ENCODE peak calls at places on chromosomes 4 and X, in five cellular contexts. Z, G, Y, J and F are unnamed samples. For H3K9me3 and H3K4me1, the result is how much of the 10 kb centered on the place peaks cover.

GRCh38 chrX:106611323-106611681 is 476 bp upstream of the RADX start:
- DNase-seq in J (no peak), Y (no peak), Z (no peak), G (no peak), F (no peak)

GRCh38 chrX:57137481-57137880 is 284 bp upstream of the SPIN2A start:
- DNase-seq in J (no peak), Y (no peak), Z (no peak), G (no peak), F (no peak)

GRCh38 chrX:11666180-11666579 is 460 bp upstream of the ARHGAP6 start:
- DNase-seq in G (no peak), Y (no peak), Z (peak), J (no peak), F (no peak)

GRCh38 chrX:109793191-109793590 is 60.1 kb upstream of the ACSL4 start:
- DNase-seq in G (no peak), J (no peak), Z (no peak), Y (no peak), F (no peak)

GRCh38 chrX:53160297-53160983 is 64.6 kb downstream of the KDM5C start:
- DNase-seq in Y (no peak), J (peak), Z (no peak), G (no peak), F (peak)

GRCh38 chrX:68422478-68422877 is 10.8 kb downstream of the OPHN1 start:
- DNase-seq in J (no peak), Y (no peak), G (no peak), Z (no peak), F (no peak)

GRCh38 chr4:40769266-40769665 is 19.5 kb downstream of the NSUN7 start:
- DNase-seq in G (no peak), J (no peak), Z (no peak), Y (no peak), F (no peak)

GRCh38 chr4:115671581-115671980 is 558.2 kb upstream of the NDST4 start:
- DNase-seq in Z (no peak), G (no peak), Y (no peak), J (no peak), F (no peak)

GRCh38 chr4:84238247-84239090 is 260.6 kb downstream of the NKX6-1 start:
- DNase-seq in Z (no peak), Y (no peak), J (no peak), G (no peak), F (no peak)

GRCh38 chr4:39083164-39083563 is 21.1 kb downstream of the KLHL5 start:
- DNase-seq in Z (no peak), Y (no peak), J (no peak), G (no peak), F (no peak)

GRCh38 chr4:125352521-125352920 is 37.8 kb downstream of the FAT4 start:
- DNase-seq in G (no peak), J (no peak), Y (no peak), Z (no peak), F (no peak)

GRCh38 chr4:159171287-159171686 is 68.4 kb downstream of the RAPGEF2 start:
- DNase-seq in G (no peak), Y (no peak), Z (no peak), J (no peak), F (no peak)

GRCh38 chrX:109635151-109635550 is 10.2 kb upstream of the KCNE5 start:
- DNase-seq in G (no peak), Y (no peak), J (no peak), Z (no peak), F (no peak)

GRCh38 chrX:19990225-19990518 is 689 bp downstream of the BCLAF3 start:
- DNase-seq in J (peak), G (no peak), Y (peak), Z (no peak), F (no peak)

GRCh38 chr4:8538703-8539567 is 41.3 kb upstream of the GPR78 start:
- DNase-seq in G (no peak), J (no peak), Y (no peak), Z (no peak), F (no peak)

GRCh38 chrX:122115604-122116003 is 1068.2 kb downstream of the GLUD2 start:
- DNase-seq in J (no peak), Y (no peak), G (no peak), Z (no peak), F (no peak)

GRCh38 chrX:39766085-39766726 is 331.6 kb downstream of the BCOR start:
- DNase-seq in G (no peak), J (no peak), Y (peak), Z (no peak), F (no peak)

GRCh38 chrX:73562458-73562857 is 539 bp upstream of the CHIC1 start:
- DNase-seq in J (no peak), G (no peak), Y (no peak), Z (no peak), F (no peak)

GRCh38 chr4:1940566-1940965 is 68.2 kb downstream of the NELFA start:
- DNase-seq in J (no peak), Z (no peak), Y (no peak), G (no peak), F (no peak)

GRCh38 chr4:84809946-84810345 is 156.5 kb downstream of the WDFY3 start:
- DNase-seq in G (no peak), J (no peak), Z (no peak), Y (no peak), F (no peak)

GRCh38 chrX:129653985-129654651 is 638 bp downstream of the APLN start:
- DNase-seq in G (no peak), J (no peak), Y (no peak), Z (peak), F (no peak)

GRCh38 chrX:133045986-133046385 is 50.9 kb downstream of the USP26 start:
- DNase-seq in J (no peak), G (no peak), Z (no peak), Y (no peak), F (no peak)

GRCh38 chr4:162952232-162952631 is 214.5 kb downstream of the NAF1 start:
- DNase-seq in Y (no peak), Z (no peak), J (no peak), G (no peak), F (no peak)

GRCh38 chrX:154918060-154918483 is 31.9 kb downstream of the F8A1 start:
- DNase-seq in Z (no peak), Y (no peak), G (peak), J (peak), F (peak)

GRCh38 chrX:10756365-10756915 is 136.1 kb upstream of the MID1 start:
- DNase-seq in Z (no peak), G (no peak), Y (no peak), J (no peak), F (no peak)

GRCh38 chr4:33924239-33924638 is 2320.1 kb downstream of the ARAP2 start:
- DNase-seq in J (no peak), Z (no peak), Y (peak), G (no peak), F (no peak)

GRCh38 chr4:188127157-188127874 is 11.9 kb upstream of the TRIML1 start:
- DNase-seq in Z (no peak), Y (no peak), G (no peak), J (no peak), F (no peak)

GRCh38 chr4:182880387-182881356 is 36.5 kb downstream of the DCTD start:
- DNase-seq in G (no peak), Z (peak), Y (no peak), J (no peak), F (no peak)

GRCh38 chr4:125390126-125390525 is 75.4 kb downstream of the FAT4 start:
- DNase-seq in G (no peak), Y (no peak), J (no peak), Z (no peak), F (no peak)

GRCh38 chr4:96343836-96344235 is 503.9 kb downstream of the PDHA2 start:
- DNase-seq in Z (no peak), G (no peak), Y (no peak), J (no peak), F (no peak)

GRCh38 chr4:184826315-184827266 is 823 bp upstream of the ACSL1 start:
- DNase-seq in Z (peak), J (peak), G (no peak), Y (peak), F (peak)

GRCh38 chr4:142850478-142850877 is 4.4 kb upstream of the INPP4B start:
- DNase-seq in G (no peak), Z (no peak), Y (no peak), J (no peak), F (no peak)

GRCh38 chrX:132119821-132120220 is 8.0 kb downstream of the FRMD7 start:
- DNase-seq in G (no peak), Z (no peak), Y (no peak), J (no peak), F (no peak)

GRCh38 chr4:67721770-67722597 is 21.0 kb upstream of the UBA6 start:
- DNase-seq in G (no peak), Z (no peak), J (no peak), Y (no peak), F (no peak)

GRCh38 chr4:100907465-100908454 is 389.9 kb upstream of the EMCN start:
- DNase-seq in J (no peak), Z (no peak), Y (no peak), G (no peak), F (no peak)

GRCh38 chrX:31258163-31258562 is 186.3 kb upstream of the FTHL17 start:
- DNase-seq in J (no peak), Y (no peak), Z (no peak), G (no peak), F (no peak)

GRCh38 chrX:30941898-30942297 is 52.8 kb upstream of the TAB3 start:
- DNase-seq in J (no peak), Z (no peak), G (no peak), Y (no peak), F (no peak)

DNA sequence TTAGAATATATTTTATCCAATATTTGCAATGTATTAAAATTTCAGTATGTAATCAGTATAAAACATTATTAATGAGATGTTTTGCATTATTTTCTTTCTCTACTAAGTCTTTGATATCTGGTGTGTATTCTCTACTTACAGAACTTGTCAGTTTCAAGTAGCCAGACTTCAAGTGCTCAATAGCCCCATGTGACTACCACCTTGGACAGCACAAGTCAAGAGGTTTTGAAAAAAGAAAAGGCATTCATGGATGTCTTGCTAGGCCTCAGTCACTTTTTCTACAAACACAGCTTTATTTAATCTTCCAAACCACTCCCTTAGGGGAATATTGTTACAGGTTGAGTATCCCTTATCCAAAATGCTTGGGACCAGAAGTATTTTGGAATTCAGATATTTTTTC is 189.4 kb downstream of the QDPR start:
- DNase-seq in Y (no peak), G (no peak), Z (no peak), J (no peak), F (no peak)
- H3K9me3 ChIP-seq in Y (under half), G (under half), Z (under half), J (under half), F (under half)

GRCh38 chr4:107692197-107692596 is 27.8 kb downstream of the PAPSS1 start:
- DNase-seq in Z (no peak), G (no peak), Y (no peak), J (no peak), F (no peak)
- H3K4me1 ChIP-seq in Z (under half), G (under half), Y (under half), J (under half), F (under half)

DNA sequence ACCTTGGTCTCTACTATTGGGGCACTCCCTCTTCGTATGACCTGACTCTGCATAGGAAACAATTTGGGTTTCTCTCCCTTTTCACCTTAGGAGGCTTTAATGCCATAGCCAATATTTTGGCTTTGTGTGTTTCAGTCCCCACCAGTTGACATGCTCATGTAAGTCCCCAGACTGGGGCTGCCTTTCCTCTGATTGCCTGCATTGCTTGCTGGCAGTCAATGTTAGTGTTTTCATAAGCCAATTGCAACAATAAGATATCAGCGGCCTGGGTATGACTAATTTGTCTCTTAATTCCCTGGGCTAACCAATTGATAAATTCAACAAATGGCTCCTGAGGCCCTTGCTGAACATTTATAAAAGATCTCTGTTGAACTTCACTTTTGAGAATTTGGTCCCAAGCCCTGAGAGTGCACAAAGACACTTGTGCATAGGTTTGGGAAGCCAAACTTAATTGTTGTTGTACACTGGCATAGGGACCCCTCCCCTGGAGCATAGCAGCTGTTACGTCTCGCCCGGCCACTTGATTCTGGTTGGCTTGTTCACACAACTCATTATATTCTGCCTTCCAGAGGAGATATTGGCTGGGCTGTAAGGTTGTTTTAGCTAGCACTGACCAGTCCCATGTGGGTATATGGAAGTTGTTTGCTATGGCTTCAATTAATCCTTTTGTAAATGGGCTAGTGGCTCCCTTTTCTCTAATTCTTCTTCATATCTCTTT is 206.2 kb downstream of the PABPC4L start:
- DNase-seq in Z (no peak), Y (no peak), G (no peak), J (no peak), F (no peak)
- H3K9me3 ChIP-seq in Z (under half), Y (under half), G (under half), J (under half), F (under half)

GRCh38 chr4:169164669-169165415 is 105.9 kb downstream of the SH3RF1 start:
- DNase-seq in G (no peak), J (no peak), Z (no peak), Y (no peak), F (no peak)
- H3K4me1 ChIP-seq in G (under half), J (under half), Z (under half), Y (under half), F (under half)

DNA sequence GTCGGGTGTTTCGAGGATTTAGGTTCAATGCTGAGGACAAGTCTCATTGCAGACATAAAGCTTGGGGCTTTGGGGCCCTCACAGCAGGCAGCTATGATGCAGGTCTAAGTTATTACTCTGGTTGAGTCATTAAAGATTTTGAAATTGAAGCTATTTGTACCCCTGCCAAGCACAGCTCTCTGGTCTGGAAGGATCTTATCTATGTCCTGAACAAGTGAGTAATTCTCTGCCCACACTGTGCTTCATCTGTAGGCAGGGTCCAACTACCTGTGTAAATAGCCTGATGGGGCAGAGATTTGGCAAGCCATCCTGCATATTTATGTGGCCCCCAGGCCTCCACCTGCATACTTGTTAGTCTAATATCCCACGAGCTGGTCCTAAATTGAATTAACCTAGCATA is 41.4 kb upstream of the MAGEA4 start:
- DNase-seq in J (no peak), Z (no peak), Y (no peak), G (no peak), F (no peak)
- H3K9me3 ChIP-seq in J (under half), Z (under half), Y (under half), G (under half), F (under half)

GRCh38 chr4:187098429-187098828 is 374.8 kb upstream of the FAT1 start:
- DNase-seq in Y (no peak), G (no peak), Z (no peak), J (no peak), F (no peak)

GRCh38 chr4:187108846-187109245 is 385.2 kb upstream of the FAT1 start:
- DNase-seq in Z (no peak), J (no peak), G (no peak), Y (no peak), F (no peak)

GRCh38 chr4:187103351-187103750 is 379.7 kb upstream of the FAT1 start:
- DNase-seq in Z (no peak), Y (no peak), G (no peak), J (no peak), F (no peak)
- H3K4me1 ChIP-seq in Z (under half), Y (under half), G (under half), J (under half), F (under half)